ENCODE peak calls at places on chromosomes 7 and 10, in eight cellular contexts. T, A, U, W, Q, V, M and D are unnamed samples.
A peak's percentile ranks its signal among the peaks of the same experiment; 100 is the strongest.

GRCh38 chr7:140003913-140004382 is 58.8 kb downstream of the PARP12 start:
- DNase-seq in T (no peak), A (peak; percentile 63), U (peak; percentile 43), W (peak; percentile 19), Q (no peak), V (peak; percentile 75), M (peak; percentile 41), D (no peak)

GRCh38 chr7:122886357-122887081 is at the start of gene CADPS2:
- DNase-seq in T (peak; percentile 88), A (peak; percentile 50), U (peak; percentile 90), W (peak; percentile 87), Q (no peak), V (peak; percentile 36), M (peak; percentile 86), D (peak; percentile 93)

GRCh38 chr10:121615862-121616261 is 17.6 kb upstream of the FGFR2 start:
- DNase-seq in T (no peak), A (no peak), U (no peak), W (no peak), Q (no peak), V (no peak), M (peak; percentile 32), D (peak; percentile 48)

GRCh38 chr10:69481280-69481679 is 30.0 kb downstream of the TSPAN15 start:
- DNase-seq in T (no peak), A (no peak), U (no peak), W (no peak), Q (no peak), V (no peak), M (no peak), D (no peak)

GRCh38 chr7:91247497-91247896 is 16.7 kb upstream of the FZD1 start:
- DNase-seq in T (no peak), A (peak; percentile 12), U (no peak), W (no peak), Q (no peak), V (no peak), M (no peak), D (no peak)

GRCh38 chr10:21208666-21209316 is 311.7 kb upstream of the NEBL start:
- DNase-seq in T (no peak), A (peak; percentile 26), U (no peak), W (no peak), Q (no peak), V (no peak), M (no peak), D (no peak)

GRCh38 chr7:25179325-25179724 is 49.0 kb downstream of the NPVF start:
- DNase-seq in T (no peak), A (no peak), U (no peak), W (no peak), Q (no peak), V (no peak), M (no peak), D (no peak)

GRCh38 chr7:52715701-52716100 is 319.7 kb upstream of the POM121L12 start:
- DNase-seq in T (no peak), A (no peak), U (no peak), W (no peak), Q (no peak), V (no peak), M (no peak), D (no peak)

GRCh38 chr10:97388152-97388551 is 13.0 kb downstream of the RRP12 start:
- DNase-seq in T (no peak), A (no peak), U (no peak), W (no peak), Q (no peak), V (no peak), M (peak; percentile 77), D (no peak)

GRCh38 chr10:130807096-130807495 is 504.4 kb downstream of the TCERG1L start:
- DNase-seq in T (no peak), A (no peak), U (no peak), W (no peak), Q (no peak), V (no peak), M (no peak), D (no peak)

GRCh38 chr7:155305251-155305904 is 7.7 kb downstream of the INSIG1 start:
- DNase-seq in T (no peak), A (no peak), U (no peak), W (no peak), Q (no peak), V (no peak), M (no peak), D (no peak)

GRCh38 chr10:8731415-8732110 is 677.1 kb downstream of the GATA3 start:
- DNase-seq in T (no peak), A (no peak), U (no peak), W (no peak), Q (no peak), V (no peak), M (no peak), D (no peak)

GRCh38 chr7:130489140-130489967 is 2.5 kb upstream of the MEST start:
- DNase-seq in T (no peak), A (no peak), U (no peak), W (no peak), Q (no peak), V (peak; percentile 85), M (no peak), D (no peak)

GRCh38 chr10:49444349-49444748 is 48.5 kb upstream of the DRGX start:
- DNase-seq in T (no peak), A (no peak), U (no peak), W (no peak), Q (no peak), V (no peak), M (no peak), D (no peak)

GRCh38 chr7:95672434-95672833 is 76.1 kb upstream of the PDK4 start:
- DNase-seq in T (no peak), A (no peak), U (no peak), W (no peak), Q (no peak), V (no peak), M (no peak), D (no peak)

GRCh38 chr10:120607016-120607709 is 150.1 kb downstream of the PLPP4 start:
- DNase-seq in T (no peak), A (no peak), U (no peak), W (no peak), Q (no peak), V (peak; percentile 7), M (no peak), D (no peak)

GRCh38 chr10:80453715-80454525 is at the start of gene TSPAN14:
- DNase-seq in T (peak; percentile 91), A (peak; percentile 79), U (peak; percentile 86), W (peak; percentile 87), Q (peak; percentile 44), V (peak; percentile 79), M (peak; percentile 97), D (peak; percentile 95)
- TF ChIP-seq POLR2A in T (peak; percentile 67), A (peak; percentile 86), U (no peak), W (peak; percentile 61), Q (peak; percentile 85), V (no peak), M (peak; percentile 73), D (peak; percentile 42)

GRCh38 chr7:26700893-26701292 is 163.5 kb downstream of the SKAP2 start:
- DNase-seq in T (no peak), A (no peak), U (no peak), W (no peak), Q (no peak), V (no peak), M (no peak), D (no peak)

GRCh38 chr7:26704786-26705185 is 159.6 kb downstream of the SKAP2 start:
- DNase-seq in T (no peak), A (no peak), U (no peak), W (no peak), Q (no peak), V (peak; percentile 58), M (no peak), D (no peak)

GRCh38 chr7:26709210-26709990 is 155.0 kb downstream of the SKAP2 start:
- DNase-seq in T (no peak), A (no peak), U (no peak), W (no peak), Q (no peak), V (no peak), M (no peak), D (no peak)

GRCh38 chr7:26704036-26704435 is 160.4 kb downstream of the SKAP2 start:
- DNase-seq in T (no peak), A (no peak), U (no peak), W (no peak), Q (no peak), V (no peak), M (no peak), D (no peak)

GRCh38 chr7:26705567-26705966 is 158.8 kb downstream of the SKAP2 start:
- DNase-seq in T (no peak), A (peak; percentile 69), U (no peak), W (no peak), Q (no peak), V (peak; percentile 97), M (no peak), D (no peak)
- TF ChIP-seq POLR2A in T (no peak), A (no peak), U (no peak), W (no peak), Q (no peak), V (no peak), M (no peak), D (no peak)

GRCh38 chr10:87090779-87091178 is 3.9 kb downstream of the GLUD1 start:
- DNase-seq in T (no peak), A (no peak), U (no peak), W (no peak), Q (no peak), V (no peak), M (no peak), D (no peak)
- TF ChIP-seq POLR2A in T (no peak), A (no peak), U (no peak), W (no peak), Q (no peak), V (no peak), M (no peak), D (no peak)

DNA sequence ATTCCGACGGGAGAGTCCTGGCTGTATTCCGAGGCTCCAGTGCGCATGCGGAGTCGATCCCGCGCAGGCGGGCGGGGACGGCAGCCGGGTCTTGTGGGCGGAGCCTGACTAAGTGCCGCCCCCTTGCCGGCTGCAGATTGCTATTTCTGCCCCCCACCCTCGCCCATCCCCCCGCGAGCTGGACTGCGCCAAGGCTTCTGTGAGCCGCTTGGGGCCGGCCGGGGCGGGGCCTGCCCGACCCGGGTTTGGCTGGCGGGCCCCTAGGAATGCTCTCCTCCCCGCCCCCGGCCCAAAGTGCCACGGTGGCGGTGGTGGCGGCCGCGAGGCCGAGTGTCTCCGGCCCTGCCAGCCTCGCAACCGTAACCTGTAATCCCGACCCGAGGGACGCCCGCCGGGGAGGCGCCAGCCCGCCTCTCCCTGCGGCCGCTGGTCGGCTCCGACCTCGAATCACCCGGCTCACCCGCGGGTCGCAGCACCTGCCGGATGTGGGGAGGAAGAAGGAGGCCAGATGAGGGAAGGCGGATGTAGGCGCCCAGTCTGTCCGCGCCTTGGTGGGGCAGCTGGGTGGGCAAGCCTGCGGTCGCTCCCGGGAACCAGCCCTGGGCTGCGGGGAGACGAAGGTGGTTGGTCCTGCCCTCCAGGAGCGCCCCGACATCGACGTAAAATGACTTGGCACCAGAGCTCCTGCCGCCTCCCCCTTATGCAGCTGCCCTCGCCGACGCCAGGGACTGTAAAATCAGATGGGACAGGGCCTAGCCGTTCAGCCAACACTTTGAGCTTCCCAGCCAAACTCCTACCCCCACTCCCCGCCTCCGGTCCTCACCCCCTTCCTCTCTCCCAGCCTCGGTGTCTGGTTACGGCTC is 607 bp upstream of the KAZALD1 start:
- DNase-seq in T (peak; percentile 97), A (peak; percentile 95), U (peak; percentile 97), W (peak; percentile 96), Q (peak; percentile 73), V (peak; percentile 91), M (peak; percentile 97), D (peak; percentile 96)
- TF ChIP-seq POLR2A in T (peak; percentile 64), A (peak; percentile 65), U (no peak), W (peak; percentile 86), Q (peak; percentile 18), V (peak; percentile 82), M (peak; percentile 45), D (peak; percentile 36)

GRCh38 chr7:5428470-5429252 is 5.0 kb upstream of the TNRC18 start:
- DNase-seq in T (peak; percentile 67), A (no peak), U (peak; percentile 70), W (peak; percentile 73), Q (no peak), V (peak; percentile 90), M (peak; percentile 77), D (peak; percentile 95)
- TF ChIP-seq POLR2A in T (peak; percentile 25), A (no peak), U (no peak), W (no peak), Q (no peak), V (no peak), M (no peak), D (no peak)